ENCODE peak calls at places on chromosomes 6 and 20, in five cellular contexts. J, Y, I, K and B are unnamed samples.

GRCh38 chr6:91268941-91269340 is 682.1 kb upstream of the MAP3K7 start:
- DNase-seq in J (no peak), Y (no peak), I (no peak), K (no peak), B (no peak)

GRCh38 chr20:57397004-57397692 is 6.0 kb downstream of the RBM38 start:
- DNase-seq in J (peak), Y (peak), I (peak), K (no peak), B (no peak)

GRCh38 chr6:1771324-1771723 is 161.6 kb downstream of the FOXC1 start:
- DNase-seq in J (no peak), Y (no peak), I (no peak), K (no peak), B (no peak)

GRCh38 chr20:21820688-21821087 is 115.2 kb downstream of the PAX1 start:
- DNase-seq in J (no peak), Y (no peak), I (no peak), K (no peak), B (no peak)

GRCh38 chr20:46636514-46636913 is 14.7 kb downstream of the SLC13A3 start:
- DNase-seq in J (no peak), Y (no peak), I (no peak), K (no peak), B (no peak)

GRCh38 chr20:55394592-55394991 is 610.7 kb downstream of the CBLN4 start:
- DNase-seq in J (no peak), Y (no peak), I (no peak), K (no peak), B (no peak)

GRCh38 chr6:42387336-42387735 is 64.4 kb downstream of the TRERF1 start:
- DNase-seq in J (no peak), Y (no peak), I (no peak), K (no peak), B (no peak)

GRCh38 chr6:152301021-152301805 is 335.9 kb downstream of the SYNE1 start:
- DNase-seq in J (no peak), Y (no peak), I (no peak), K (no peak), B (no peak)

GRCh38 chr20:52060794-52061714 is 130.5 kb downstream of the ZFP64 start:
- DNase-seq in J (no peak), Y (no peak), I (no peak), K (no peak), B (no peak)

GRCh38 chr20:46253391-46253790 is 54.9 kb downstream of the CDH22 start:
- DNase-seq in J (no peak), Y (no peak), I (no peak), K (no peak), B (no peak)

GRCh38 chr20:1171461-1172093 is 13.2 kb downstream of the TMEM74B start:
- DNase-seq in J (no peak), Y (no peak), I (no peak), K (no peak), B (no peak)

GRCh38 chr20:14698125-14698524 is 360.7 kb upstream of the FLRT3 start:
- DNase-seq in J (no peak), Y (no peak), I (no peak), K (no peak), B (no peak)

GRCh38 chr6:46186583-46186982 is 15.8 kb upstream of the ENPP5 start:
- DNase-seq in J (no peak), Y (no peak), I (no peak), K (no peak), B (no peak)

GRCh38 chr20:8248051-8248450 is 116.0 kb downstream of the PLCB1 start:
- DNase-seq in J (no peak), Y (no peak), I (no peak), K (no peak), B (no peak)

GRCh38 chr20:62305765-62306431 is 3.1 kb downstream of the ADRM1 start:
- DNase-seq in J (no peak), Y (no peak), I (no peak), K (no peak), B (no peak)

GRCh38 chr20:23039136-23039875 is 4.2 kb downstream of the SSTR4 start:
- DNase-seq in J (no peak), Y (no peak), I (no peak), K (no peak), B (no peak)

GRCh38 chr6:168849459-168849858 is 404.2 kb downstream of the THBS2 start:
- DNase-seq in J (no peak), Y (no peak), I (no peak), K (no peak), B (no peak)

GRCh38 chr20:46270977-46271744 is 37.1 kb downstream of the CDH22 start:
- DNase-seq in J (no peak), Y (no peak), I (no peak), K (no peak), B (no peak)

GRCh38 chr6:124964084-124964763 is 2.0 kb downstream of the RNF217 start:
- DNase-seq in J (no peak), Y (no peak), I (no peak), K (no peak), B (no peak)

GRCh38 chr20:25149986-25150385 is 45.5 kb upstream of the ENTPD6 start:
- DNase-seq in J (no peak), Y (no peak), I (no peak), K (no peak), B (no peak)

GRCh38 chr6:155248021-155249001 is 15.5 kb upstream of the CLDN20 start:
- DNase-seq in J (no peak), Y (no peak), I (peak), K (peak), B (no peak)

GRCh38 chr6:50240986-50241385 is 191.3 kb upstream of the DEFB112 start:
- DNase-seq in J (no peak), Y (peak), I (no peak), K (no peak), B (no peak)

DNA sequence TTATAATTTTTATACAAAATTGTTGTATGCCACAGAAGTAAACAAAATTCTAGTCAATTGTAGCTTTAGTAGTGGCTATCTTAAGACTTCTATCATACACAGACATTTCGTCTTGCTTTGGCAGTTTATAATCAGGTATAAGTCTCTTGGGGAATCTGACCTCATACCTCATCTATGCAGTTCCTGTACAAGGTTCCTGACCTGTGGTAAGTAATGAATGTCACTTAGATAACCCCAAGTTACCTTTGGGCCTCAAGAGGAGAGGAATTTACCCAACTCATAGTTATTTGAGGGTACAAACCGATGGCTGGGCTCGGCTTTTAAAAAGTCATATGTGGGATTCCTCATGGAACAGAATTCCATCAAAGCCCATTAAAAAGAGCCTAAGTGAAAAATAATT is 58.8 kb upstream of the UNC93A start:
- DNase-seq in J (no peak), Y (no peak), I (no peak), K (no peak), B (no peak)
- H3K27ac ChIP-seq in J (no peak), Y (no peak), I (no peak), K (no peak), B (no peak)

DNA sequence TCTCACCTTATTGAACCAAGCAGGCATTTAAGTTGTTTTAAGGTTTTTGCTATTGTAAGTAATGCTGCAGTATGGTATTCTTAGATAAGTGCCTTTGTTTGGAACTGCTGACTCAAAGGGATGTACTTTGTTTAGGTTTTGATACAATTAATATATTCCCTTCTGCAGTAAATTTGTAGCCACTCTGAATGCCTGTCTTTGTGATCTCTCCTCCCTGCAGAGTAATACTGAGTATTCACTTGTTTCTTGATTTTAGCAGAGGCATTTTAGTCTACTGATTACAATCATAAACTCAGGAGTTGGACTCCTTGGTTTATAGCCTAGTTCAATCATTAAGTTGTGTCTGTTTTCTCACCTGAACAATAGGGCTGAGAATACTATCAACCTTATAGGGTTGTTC is 13.4 kb downstream of the CDS2 start:
- DNase-seq in J (no peak), Y (no peak), I (no peak), K (no peak), B (no peak)
- H3K27ac ChIP-seq in J (no peak), Y (no peak), I (no peak), K (peak), B (peak)

GRCh38 chr6:79028641-79029314 is 49.3 kb downstream of the PHIP start:
- DNase-seq in J (no peak), Y (no peak), I (no peak), K (no peak), B (no peak)

GRCh38 chr6:79030023-79030422 is 48.0 kb downstream of the PHIP start:
- DNase-seq in J (no peak), Y (no peak), I (no peak), K (no peak), B (no peak)

GRCh38 chr6:79033279-79033678 is 44.8 kb downstream of the PHIP start:
- DNase-seq in J (no peak), Y (no peak), I (no peak), K (no peak), B (no peak)

GRCh38 chr6:79031821-79032590 is 46.0 kb downstream of the PHIP start:
- DNase-seq in J (no peak), Y (no peak), I (no peak), K (no peak), B (no peak)

GRCh38 chr6:79030511-79030910 is 47.5 kb downstream of the PHIP start:
- DNase-seq in J (no peak), Y (no peak), I (no peak), K (no peak), B (no peak)
- H3K27ac ChIP-seq in J (no peak), Y (no peak), I (no peak), K (no peak), B (no peak)

DNA sequence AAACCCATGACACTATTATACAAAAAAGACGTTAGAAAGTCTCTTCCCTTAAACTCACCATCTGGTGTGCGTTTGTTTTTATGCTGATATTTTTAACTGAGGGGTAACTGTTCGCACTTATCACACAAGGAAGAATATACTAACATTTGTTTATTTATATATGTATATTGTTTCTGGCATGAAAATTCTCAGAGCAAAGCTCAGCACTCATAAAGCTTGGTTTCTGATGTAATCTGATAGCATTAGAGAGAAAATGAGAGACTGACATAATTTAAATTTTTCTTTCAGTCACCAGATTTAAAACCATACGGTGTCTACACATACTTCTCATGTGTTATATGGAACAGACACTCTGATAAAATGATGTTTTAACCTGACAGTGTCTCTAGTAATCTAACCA is 6.9 kb downstream of the BLOC1S5 start:
- DNase-seq in J (no peak), Y (no peak), I (no peak), K (no peak), B (no peak)
- H3K27ac ChIP-seq in J (no peak), Y (no peak), I (no peak), K (no peak), B (no peak)

GRCh38 chr6:28159029-28159607 is 17.4 kb downstream of the ZKSCAN8 start:
- DNase-seq in J (no peak), Y (no peak), I (no peak), K (no peak), B (no peak)

GRCh38 chr6:28158318-28158717 is 16.6 kb downstream of the ZKSCAN8 start:
- DNase-seq in J (no peak), Y (no peak), I (no peak), K (no peak), B (no peak)

GRCh38 chr6:28165566-28165965 is 23.9 kb downstream of the ZKSCAN8 start:
- DNase-seq in J (no peak), Y (no peak), I (no peak), K (no peak), B (no peak)

GRCh38 chr6:28160233-28160632 is 18.6 kb downstream of the ZKSCAN8 start:
- DNase-seq in J (no peak), Y (no peak), I (no peak), K (no peak), B (no peak)

DNA sequence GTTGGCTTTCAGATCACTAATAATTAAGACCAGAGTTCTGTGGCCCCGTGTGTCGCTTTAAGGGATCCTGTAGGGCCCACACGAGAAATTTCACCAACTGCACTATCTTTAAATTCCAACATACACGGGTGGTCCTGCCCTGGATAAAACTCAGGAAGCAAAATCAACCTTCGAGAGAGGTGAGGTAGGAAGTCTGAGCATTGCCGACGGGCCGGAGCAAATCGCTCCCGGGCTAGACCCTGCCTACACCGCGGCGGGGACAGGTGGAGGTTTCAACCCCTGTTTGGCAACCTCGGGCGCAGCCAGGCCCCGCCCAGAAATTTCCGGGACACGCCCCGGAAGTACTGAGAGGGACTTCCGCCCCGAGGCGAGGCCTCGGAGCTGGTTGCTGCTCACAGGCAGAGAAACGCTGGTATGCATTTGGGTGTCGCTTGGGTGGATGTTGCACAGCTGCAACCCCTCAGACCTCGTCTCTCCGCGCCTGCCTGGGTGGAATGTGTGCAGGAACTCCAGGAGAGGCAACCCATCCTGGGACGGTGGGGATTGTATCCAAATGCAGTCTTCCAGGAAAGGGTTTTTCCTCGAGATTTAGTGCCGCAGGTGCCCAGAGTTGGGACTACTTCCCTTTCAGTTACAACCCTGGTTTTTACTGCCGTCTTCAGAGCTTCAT is 19.9 kb downstream of the ZKSCAN8 start:
- DNase-seq in J (peak), Y (peak), I (peak), K (peak), B (peak)
- H3K27ac ChIP-seq in J (peak), Y (peak), I (peak), K (no peak), B (no peak)

DNA sequence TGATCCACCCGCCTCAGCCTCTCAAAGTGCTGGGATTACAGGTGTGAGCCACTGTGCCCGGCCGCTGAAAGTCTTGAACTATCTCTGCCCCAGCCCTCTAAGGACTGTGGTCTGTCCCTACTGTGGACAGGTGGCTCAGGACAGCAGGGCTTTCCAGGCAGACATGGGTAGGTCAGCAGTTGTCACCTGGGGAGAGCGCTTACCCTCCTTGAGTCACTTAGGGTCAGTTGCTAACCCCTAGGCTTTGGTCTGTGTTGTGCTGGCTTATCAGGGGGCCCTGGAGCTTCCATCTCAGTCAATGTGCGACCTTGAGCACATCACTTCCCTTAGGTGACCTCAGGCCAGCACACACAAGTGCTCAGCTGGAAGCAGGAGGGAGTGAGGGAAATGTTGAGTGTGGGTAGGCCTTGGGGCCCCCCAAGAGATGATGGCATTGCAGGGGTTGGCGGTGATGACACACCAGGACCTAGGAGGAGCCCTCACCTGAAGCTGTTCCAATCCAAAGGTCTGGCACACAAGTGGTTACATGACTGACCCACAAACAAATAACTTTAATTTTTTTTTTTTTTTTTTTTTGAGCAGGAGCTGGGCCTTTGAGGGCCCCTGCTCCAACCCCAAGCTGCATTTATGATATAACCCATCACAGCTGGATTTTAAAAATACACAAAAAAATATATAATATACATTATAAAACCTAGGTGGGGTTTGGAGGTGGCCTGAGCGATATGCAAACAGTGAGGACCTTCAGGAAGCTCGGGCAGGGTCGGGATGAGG is 5.1 kb downstream of the RPL10A start:
- DNase-seq in J (no peak), Y (no peak), I (no peak), K (no peak), B (no peak)
- H3K27ac ChIP-seq in J (no peak), Y (no peak), I (no peak), K (no peak), B (no peak)

DNA sequence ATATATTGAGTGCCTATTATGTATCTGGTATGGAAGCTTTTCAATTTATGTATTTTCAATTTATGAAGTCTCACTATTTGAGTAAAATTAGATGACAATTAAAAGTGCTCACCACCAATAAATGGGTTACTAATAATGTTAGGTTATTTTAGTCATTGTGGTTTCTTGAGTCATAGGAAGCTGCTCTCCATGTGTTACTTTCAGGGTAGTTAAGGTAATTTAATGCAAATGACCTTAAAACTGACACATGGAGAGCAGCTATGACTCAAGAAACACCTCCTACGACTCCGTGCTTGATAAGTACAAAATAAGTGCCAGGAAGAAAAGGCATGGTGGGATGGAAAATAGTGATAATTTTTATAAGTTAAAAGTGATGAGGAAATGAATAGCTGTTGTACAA is 16.5 kb upstream of the TINAG start:
- DNase-seq in J (no peak), Y (no peak), I (no peak), K (no peak), B (no peak)
- H3K27ac ChIP-seq in J (no peak), Y (no peak), I (no peak), K (no peak), B (no peak)

GRCh38 chr20:63552481-63553249 is 1.3 kb upstream of the FNDC11 start:
- DNase-seq in J (no peak), Y (no peak), I (no peak), K (no peak), B (no peak)

GRCh38 chr20:63553251-63553932 is 567 bp upstream of the FNDC11 start:
- DNase-seq in J (peak), Y (peak), I (peak), K (no peak), B (no peak)

GRCh38 chr20:63554361-63555278 is 661 bp downstream of the FNDC11 start:
- DNase-seq in J (no peak), Y (peak), I (no peak), K (no peak), B (no peak)

GRCh38 chr20:63555661-63556381 is 1.9 kb downstream of the FNDC11 start:
- DNase-seq in J (no peak), Y (no peak), I (no peak), K (no peak), B (no peak)

DNA sequence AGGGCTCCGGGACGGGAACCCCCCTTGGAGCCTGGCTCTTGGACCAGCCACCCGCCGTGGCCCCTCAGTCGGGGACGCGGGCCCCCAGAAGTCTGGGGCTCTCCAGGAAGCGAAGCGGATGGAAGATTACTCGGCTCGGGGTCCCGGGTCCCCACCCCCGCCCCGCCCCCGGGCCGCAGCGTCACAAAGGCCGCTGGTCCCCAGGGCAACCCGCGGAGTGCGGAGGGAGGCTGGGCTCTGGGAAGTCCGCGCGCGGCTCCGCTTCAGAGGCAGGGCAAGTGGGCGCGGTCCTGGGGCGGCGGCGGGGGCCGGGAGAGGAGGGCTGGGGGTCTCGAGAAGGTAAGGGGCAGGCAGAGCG is at the start of gene FNDC11:
- DNase-seq in J (no peak), Y (peak), I (peak), K (no peak), B (no peak)
- H3K27ac ChIP-seq in J (peak), Y (peak), I (peak), K (no peak), B (no peak)

DNA sequence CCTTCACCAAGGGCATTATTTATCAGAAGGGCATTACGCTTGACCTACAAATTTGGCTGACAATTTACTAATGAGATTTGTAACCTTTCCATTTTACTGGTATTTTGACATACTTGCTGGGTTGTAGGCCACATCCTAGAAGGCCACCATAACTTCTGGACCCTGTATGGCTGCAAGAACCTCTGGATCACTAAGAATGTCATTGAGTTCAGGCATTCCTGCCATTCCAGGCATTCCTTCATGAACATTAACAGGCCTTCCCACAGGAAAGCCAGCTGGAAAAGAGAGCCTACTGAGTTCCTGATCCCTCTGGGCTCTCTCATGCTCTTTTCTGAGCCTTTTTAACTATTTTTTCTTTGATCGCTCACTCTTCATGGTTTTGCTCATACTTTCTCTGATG is 28.4 kb upstream of the SLC35A1 start:
- DNase-seq in J (no peak), Y (no peak), I (no peak), K (no peak), B (no peak)
- H3K27ac ChIP-seq in J (no peak), Y (no peak), I (no peak), K (no peak), B (no peak)